ENCODE peak calls at places on chromosomes 4 and X, in ten cellular contexts. One of them, this sample, is unnamed.

GRCh38 chr4:152514356-152514755 is 21.5 kb downstream of the FBXW7 start:
- DNase-seq in aorta: no peak
- DNase-seq in neuronal stem cell: no peak
- DNase-seq in CD8-positive, alpha-beta T cell: no peak
- DNase-seq in mammary epithelial cell: no peak
- DNase-seq in adrenal gland: no peak
- DNase-seq in heart left ventricle: no peak
- DNase-seq in tibial artery: no peak
- DNase-seq in PC-3: no peak
- DNase-seq in CD8-positive, alpha-beta memory T cell: no peak
- DNase-seq in this sample: no peak

GRCh38 chr4:119314356-119314755 is 7.6 kb downstream of the FABP2 start:
- DNase-seq in CD8-positive, alpha-beta memory T cell: no peak
- DNase-seq in PC-3: peak; percentile 59
- DNase-seq in CD8-positive, alpha-beta T cell: peak; percentile 25
- DNase-seq in aorta: no peak
- DNase-seq in neuronal stem cell: no peak
- DNase-seq in heart left ventricle: no peak
- DNase-seq in mammary epithelial cell: peak; percentile 36
- DNase-seq in adrenal gland: no peak
- DNase-seq in tibial artery: no peak
- DNase-seq in this sample: no peak

GRCh38 chrX:48022740-48023139 is 16.0 kb downstream of the SPACA5 start:
- DNase-seq in CD8-positive, alpha-beta memory T cell: no peak
- DNase-seq in heart left ventricle: no peak
- DNase-seq in mammary epithelial cell: no peak
- DNase-seq in neuronal stem cell: no peak
- DNase-seq in CD8-positive, alpha-beta T cell: no peak
- DNase-seq in aorta: no peak
- DNase-seq in adrenal gland: no peak
- DNase-seq in PC-3: no peak
- DNase-seq in tibial artery: no peak
- DNase-seq in this sample: no peak

GRCh38 chr4:8362483-8362882 is 78.0 kb downstream of the ACOX3 start:
- DNase-seq in mammary epithelial cell: peak; percentile 56
- DNase-seq in tibial artery: no peak
- DNase-seq in neuronal stem cell: no peak
- DNase-seq in adrenal gland: no peak
- DNase-seq in CD8-positive, alpha-beta memory T cell: no peak
- DNase-seq in heart left ventricle: no peak
- DNase-seq in CD8-positive, alpha-beta T cell: no peak
- DNase-seq in PC-3: peak; percentile 93
- DNase-seq in aorta: no peak
- DNase-seq in this sample: no peak

GRCh38 chrX:115399306-115399705 is 109.8 kb downstream of the LUZP4 start:
- DNase-seq in CD8-positive, alpha-beta memory T cell: no peak
- DNase-seq in heart left ventricle: no peak
- DNase-seq in PC-3: peak; percentile 6
- DNase-seq in tibial artery: no peak
- DNase-seq in mammary epithelial cell: no peak
- DNase-seq in adrenal gland: no peak
- DNase-seq in aorta: no peak
- DNase-seq in CD8-positive, alpha-beta T cell: no peak
- DNase-seq in neuronal stem cell: no peak
- DNase-seq in this sample: no peak

GRCh38 chr4:6071191-6071958 is 53.1 kb upstream of the C4orf50 start:
- DNase-seq in CD8-positive, alpha-beta memory T cell: no peak
- DNase-seq in PC-3: no peak
- DNase-seq in adrenal gland: no peak
- DNase-seq in neuronal stem cell: no peak
- DNase-seq in heart left ventricle: no peak
- DNase-seq in tibial artery: no peak
- DNase-seq in CD8-positive, alpha-beta T cell: no peak
- DNase-seq in aorta: peak; percentile 63
- DNase-seq in mammary epithelial cell: no peak
- DNase-seq in this sample: no peak

GRCh38 chr4:8595237-8596087 is 2.9 kb downstream of the CPZ start:
- DNase-seq in PC-3: no peak
- DNase-seq in tibial artery: no peak
- DNase-seq in CD8-positive, alpha-beta T cell: no peak
- DNase-seq in aorta: no peak
- DNase-seq in adrenal gland: no peak
- DNase-seq in heart left ventricle: peak; percentile 44
- DNase-seq in CD8-positive, alpha-beta memory T cell: no peak
- DNase-seq in mammary epithelial cell: no peak
- DNase-seq in neuronal stem cell: no peak
- DNase-seq in this sample: no peak

GRCh38 chr4:44760142-44760898 is 34.0 kb upstream of the GNPDA2 start:
- DNase-seq in aorta: no peak
- DNase-seq in adrenal gland: no peak
- DNase-seq in tibial artery: no peak
- DNase-seq in CD8-positive, alpha-beta T cell: no peak
- DNase-seq in CD8-positive, alpha-beta memory T cell: no peak
- DNase-seq in heart left ventricle: no peak
- DNase-seq in mammary epithelial cell: peak; percentile 12
- DNase-seq in neuronal stem cell: peak; percentile 38
- DNase-seq in PC-3: peak; percentile 46
- DNase-seq in this sample: no peak

GRCh38 chrX:150517303-150517896 is 51.0 kb upstream of the MTM1 start:
- DNase-seq in heart left ventricle: no peak
- DNase-seq in aorta: no peak
- DNase-seq in PC-3: no peak
- DNase-seq in neuronal stem cell: no peak
- DNase-seq in CD8-positive, alpha-beta T cell: no peak
- DNase-seq in adrenal gland: no peak
- DNase-seq in mammary epithelial cell: no peak
- DNase-seq in CD8-positive, alpha-beta memory T cell: no peak
- DNase-seq in tibial artery: no peak
- DNase-seq in this sample: no peak

GRCh38 chr4:109560687-109561452 is 824 bp downstream of the MCUB start:
- DNase-seq in aorta: peak; percentile 85
- DNase-seq in CD8-positive, alpha-beta memory T cell: peak; percentile 44
- DNase-seq in mammary epithelial cell: peak; percentile 76
- DNase-seq in neuronal stem cell: peak; percentile 30
- DNase-seq in heart left ventricle: peak; percentile 71
- DNase-seq in tibial artery: no peak
- DNase-seq in PC-3: peak; percentile 64
- DNase-seq in adrenal gland: peak; percentile 46
- DNase-seq in CD8-positive, alpha-beta T cell: peak; percentile 64
- DNase-seq in this sample: peak; percentile 30

GRCh38 chr4:123418486-123418931 is 21.9 kb downstream of the SPRY1 start:
- DNase-seq in adrenal gland: peak; percentile 31
- DNase-seq in aorta: no peak
- DNase-seq in heart left ventricle: no peak
- DNase-seq in CD8-positive, alpha-beta memory T cell: no peak
- DNase-seq in mammary epithelial cell: peak; percentile 93
- DNase-seq in PC-3: peak; percentile 88
- DNase-seq in tibial artery: no peak
- DNase-seq in CD8-positive, alpha-beta T cell: no peak
- DNase-seq in neuronal stem cell: peak; percentile 85
- DNase-seq in this sample: peak; percentile 51

GRCh38 chr4:4383085-4383484 is 3.8 kb upstream of the NSG1 start:
- DNase-seq in CD8-positive, alpha-beta T cell: no peak
- DNase-seq in CD8-positive, alpha-beta memory T cell: no peak
- DNase-seq in tibial artery: no peak
- DNase-seq in mammary epithelial cell: no peak
- DNase-seq in PC-3: no peak
- DNase-seq in heart left ventricle: no peak
- DNase-seq in adrenal gland: no peak
- DNase-seq in neuronal stem cell: no peak
- DNase-seq in aorta: peak; percentile 40
- DNase-seq in this sample: no peak

GRCh38 chrX:54066841-54067240 is 22.6 kb upstream of the PHF8 start:
- DNase-seq in neuronal stem cell: no peak
- DNase-seq in adrenal gland: no peak
- DNase-seq in heart left ventricle: no peak
- DNase-seq in mammary epithelial cell: peak; percentile 41
- DNase-seq in aorta: no peak
- DNase-seq in PC-3: peak; percentile 39
- DNase-seq in CD8-positive, alpha-beta memory T cell: no peak
- DNase-seq in CD8-positive, alpha-beta T cell: no peak
- DNase-seq in tibial artery: no peak
- DNase-seq in this sample: no peak

GRCh38 chrX:24081661-24082154 is 27.0 kb downstream of the EIF2S3 start:
- DNase-seq in aorta: peak; percentile 84
- DNase-seq in mammary epithelial cell: peak; percentile 59
- DNase-seq in tibial artery: peak; percentile 71
- DNase-seq in heart left ventricle: peak; percentile 69
- DNase-seq in adrenal gland: peak; percentile 43
- DNase-seq in CD8-positive, alpha-beta T cell: peak; percentile 52
- DNase-seq in neuronal stem cell: peak; percentile 3
- DNase-seq in CD8-positive, alpha-beta memory T cell: peak; percentile 20
- DNase-seq in PC-3: peak; percentile 72
- DNase-seq in this sample: no peak

DNA sequence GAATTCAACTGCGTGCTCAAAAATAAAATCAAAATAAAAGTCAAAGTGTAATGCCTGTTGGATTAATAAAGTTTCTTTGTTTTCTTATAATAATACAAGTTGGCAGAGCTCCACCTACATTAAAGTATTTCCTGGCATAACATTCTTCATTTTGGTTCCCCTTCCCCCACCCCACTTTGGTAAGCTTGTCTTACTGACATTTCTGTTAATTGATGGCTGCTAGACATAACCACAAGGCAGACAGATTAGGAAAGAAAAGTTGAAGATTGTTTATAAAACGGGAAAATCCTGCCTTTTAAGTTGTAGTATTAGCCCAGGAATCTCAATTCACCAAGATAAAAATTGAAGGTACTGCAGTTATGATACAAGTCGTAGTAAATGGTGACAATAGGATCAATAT is 246.5 kb upstream of the RPS6KA3 start:
- DNase-seq in CD8-positive, alpha-beta memory T cell: no peak
- DNase-seq in adrenal gland: no peak
- DNase-seq in PC-3: no peak
- DNase-seq in heart left ventricle: no peak
- DNase-seq in CD8-positive, alpha-beta T cell: no peak
- DNase-seq in mammary epithelial cell: no peak
- DNase-seq in neuronal stem cell: no peak
- DNase-seq in tibial artery: no peak
- DNase-seq in aorta: no peak
- DNase-seq in this sample: no peak
- H3K4me1 ChIP-seq in CD8-positive, alpha-beta memory T cell: no peaks in the 10 kb centered on the region
- H3K4me1 ChIP-seq in adrenal gland: no peaks in the 10 kb centered on the region
- H3K4me1 ChIP-seq in PC-3: peaks cover 55% of the 10 kb centered on the region
- H3K4me1 ChIP-seq in heart left ventricle: no peaks in the 10 kb centered on the region
- H3K4me1 ChIP-seq in CD8-positive, alpha-beta T cell: no peaks in the 10 kb centered on the region
- H3K4me1 ChIP-seq in mammary epithelial cell: peaks cover 29% of the 10 kb centered on the region
- H3K4me1 ChIP-seq in neuronal stem cell: no peaks in the 10 kb centered on the region
- H3K4me1 ChIP-seq in tibial artery: no peaks in the 10 kb centered on the region
- H3K4me1 ChIP-seq in aorta: no peaks in the 10 kb centered on the region
- H3K4me1 ChIP-seq in this sample: peaks cover 2% of the 10 kb centered on the region

GRCh38 chrX:46582964-46583363 is 9.4 kb downstream of the CHST7 start:
- DNase-seq in adrenal gland: no peak
- DNase-seq in tibial artery: no peak
- DNase-seq in PC-3: no peak
- DNase-seq in heart left ventricle: no peak
- DNase-seq in mammary epithelial cell: peak; percentile 88
- DNase-seq in CD8-positive, alpha-beta T cell: no peak
- DNase-seq in aorta: no peak
- DNase-seq in CD8-positive, alpha-beta memory T cell: no peak
- DNase-seq in neuronal stem cell: no peak
- DNase-seq in this sample: no peak
- H3K27ac ChIP-seq in adrenal gland: peak overlapping the region; percentile 48
- H3K27ac ChIP-seq in tibial artery: peak overlapping the region; percentile 64
- H3K27ac ChIP-seq in PC-3: no peak overlapping the region
- H3K27ac ChIP-seq in heart left ventricle: peak overlapping the region; percentile 48
- H3K27ac ChIP-seq in mammary epithelial cell: peak overlapping the region; percentile 85
- H3K27ac ChIP-seq in CD8-positive, alpha-beta T cell: no peak overlapping the region
- H3K27ac ChIP-seq in aorta: no peak overlapping the region
- H3K27ac ChIP-seq in CD8-positive, alpha-beta memory T cell: no peak overlapping the region
- H3K27ac ChIP-seq in neuronal stem cell: no peak overlapping the region
- H3K27ac ChIP-seq in this sample: no peak overlapping the region

GRCh38 chr4:185293202-185293601 is 83.8 kb downstream of the SNX25 start:
- DNase-seq in PC-3: no peak
- DNase-seq in CD8-positive, alpha-beta T cell: no peak
- DNase-seq in mammary epithelial cell: no peak
- DNase-seq in tibial artery: no peak
- DNase-seq in CD8-positive, alpha-beta memory T cell: no peak
- DNase-seq in aorta: no peak
- DNase-seq in adrenal gland: no peak
- DNase-seq in heart left ventricle: no peak
- DNase-seq in neuronal stem cell: no peak
- DNase-seq in this sample: no peak
- H3K4me1 ChIP-seq in PC-3: no peaks in the 10 kb centered on the region
- H3K4me1 ChIP-seq in CD8-positive, alpha-beta T cell: no peaks in the 10 kb centered on the region
- H3K4me1 ChIP-seq in mammary epithelial cell: no peaks in the 10 kb centered on the region
- H3K4me1 ChIP-seq in tibial artery: no peaks in the 10 kb centered on the region
- H3K4me1 ChIP-seq in CD8-positive, alpha-beta memory T cell: no peaks in the 10 kb centered on the region
- H3K4me1 ChIP-seq in aorta: peaks cover 8% of the 10 kb centered on the region
- H3K4me1 ChIP-seq in adrenal gland: no peaks in the 10 kb centered on the region
- H3K4me1 ChIP-seq in heart left ventricle: no peaks in the 10 kb centered on the region
- H3K4me1 ChIP-seq in neuronal stem cell: peaks cover 7% of the 10 kb centered on the region
- H3K4me1 ChIP-seq in this sample: peaks cover 5% of the 10 kb centered on the region

GRCh38 chrX:18719852-18720251 is 12.4 kb downstream of the PPEF1 start:
- DNase-seq in CD8-positive, alpha-beta T cell: no peak
- DNase-seq in neuronal stem cell: no peak
- DNase-seq in PC-3: no peak
- DNase-seq in mammary epithelial cell: no peak
- DNase-seq in heart left ventricle: no peak
- DNase-seq in adrenal gland: no peak
- DNase-seq in CD8-positive, alpha-beta memory T cell: no peak
- DNase-seq in aorta: no peak
- DNase-seq in tibial artery: no peak
- DNase-seq in this sample: no peak
- H3K27ac ChIP-seq in CD8-positive, alpha-beta T cell: no peak overlapping the region
- H3K27ac ChIP-seq in neuronal stem cell: no peak overlapping the region
- H3K27ac ChIP-seq in PC-3: no peak overlapping the region
- H3K27ac ChIP-seq in mammary epithelial cell: no peak overlapping the region
- H3K27ac ChIP-seq in heart left ventricle: no peak overlapping the region
- H3K27ac ChIP-seq in adrenal gland: no peak overlapping the region
- H3K27ac ChIP-seq in CD8-positive, alpha-beta memory T cell: no peak overlapping the region
- H3K27ac ChIP-seq in aorta: no peak overlapping the region
- H3K27ac ChIP-seq in tibial artery: no peak overlapping the region
- H3K27ac ChIP-seq in this sample: no peak overlapping the region

DNA sequence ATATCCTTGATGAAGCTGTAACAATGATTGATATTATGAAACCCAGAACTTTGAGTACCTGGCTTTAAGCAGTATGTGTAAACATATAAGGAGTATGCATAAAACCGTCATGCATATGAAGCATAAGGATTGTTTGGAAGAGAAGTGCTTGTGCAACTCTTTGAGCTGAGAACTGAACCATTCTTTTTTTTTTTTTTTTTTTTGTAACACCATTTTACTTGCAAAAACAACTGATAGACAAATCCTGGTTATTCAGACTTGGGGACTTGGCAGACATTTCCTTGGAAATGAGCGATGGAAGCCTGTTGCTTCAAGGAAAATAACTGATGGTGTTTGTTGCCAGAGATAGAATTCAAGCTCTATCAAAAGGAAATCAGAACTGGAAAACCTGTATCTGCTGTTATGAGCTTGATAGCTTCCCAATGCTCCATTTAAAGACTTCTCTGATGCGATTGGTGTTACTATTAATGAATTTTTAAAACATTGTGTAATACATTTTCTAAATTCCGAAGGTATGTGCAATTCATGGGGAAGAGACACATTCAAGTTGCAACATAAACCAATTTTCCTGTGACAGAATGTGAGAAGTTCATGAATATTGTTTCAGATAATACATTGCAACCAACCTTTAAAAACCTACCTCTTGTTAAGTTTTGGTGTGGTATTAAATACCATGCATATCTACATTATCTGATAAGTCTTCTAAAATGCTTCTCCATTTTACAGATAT is 47.0 kb upstream of the FAT1 start:
- DNase-seq in adrenal gland: no peak
- DNase-seq in aorta: no peak
- DNase-seq in CD8-positive, alpha-beta memory T cell: no peak
- DNase-seq in PC-3: peak; percentile 20
- DNase-seq in CD8-positive, alpha-beta T cell: no peak
- DNase-seq in mammary epithelial cell: peak; percentile 73
- DNase-seq in tibial artery: no peak
- DNase-seq in neuronal stem cell: no peak
- DNase-seq in heart left ventricle: no peak
- DNase-seq in this sample: no peak
- H3K4me1 ChIP-seq in adrenal gland: no peaks in the 10 kb centered on the region
- H3K4me1 ChIP-seq in aorta: no peaks in the 10 kb centered on the region
- H3K4me1 ChIP-seq in CD8-positive, alpha-beta memory T cell: no peaks in the 10 kb centered on the region
- H3K4me1 ChIP-seq in PC-3: peaks cover 7% of the 10 kb centered on the region
- H3K4me1 ChIP-seq in CD8-positive, alpha-beta T cell: no peaks in the 10 kb centered on the region
- H3K4me1 ChIP-seq in mammary epithelial cell: peaks cover 33% of the 10 kb centered on the region
- H3K4me1 ChIP-seq in tibial artery: peaks cover 6% of the 10 kb centered on the region
- H3K4me1 ChIP-seq in neuronal stem cell: peaks cover 4% of the 10 kb centered on the region
- H3K4me1 ChIP-seq in heart left ventricle: no peaks in the 10 kb centered on the region
- H3K4me1 ChIP-seq in this sample: no peaks in the 10 kb centered on the region